ENCODE peak calls at places on chromosome 10, in seven cellular contexts. B is HCT116, J is heart left ventricle, D is SJSA1, F is sigmoid colon, M is A549, P is aorta. V is an unnamed sample.

GRCh38 chr10:51358227-51358626 is 283.9 kb downstream of the PRKG1 start:
- DNase-seq in B (no peak), J (no peak), D (no peak), F (no peak), M (no peak), P (no peak), V (no peak)

GRCh38 chr10:10293431-10293830 is 724.2 kb upstream of the CELF2 start:
- DNase-seq in B (no peak), J (no peak), D (no peak), F (no peak), M (no peak), P (no peak), V (no peak)

GRCh38 chr10:128526793-128527375 is 400.7 kb upstream of the MKI67 start:
- DNase-seq in B (no peak), J (no peak), D (no peak), F (no peak), M (no peak), P (no peak), V (no peak)

GRCh38 chr10:55367555-55367954 is 566.5 kb upstream of the PCDH15 start:
- DNase-seq in B (no peak), J (no peak), D (no peak), F (no peak), M (no peak), P (no peak), V (no peak)

GRCh38 chr10:95308389-95309302 is 17.8 kb upstream of the PDLIM1 start:
- DNase-seq in B (peak; percentile 75), J (peak; percentile 79), D (peak; percentile 98), F (peak; percentile 94), M (peak; percentile 62), P (peak; percentile 94), V (no peak)

GRCh38 chr10:61325596-61325995 is 127.6 kb downstream of the TMEM26 start:
- DNase-seq in B (no peak), J (no peak), D (no peak), F (no peak), M (no peak), P (no peak), V (no peak)

GRCh38 chr10:33942508-33942907 is 608.0 kb upstream of the NRP1 start:
- DNase-seq in B (no peak), J (no peak), D (no peak), F (no peak), M (no peak), P (no peak), V (no peak)

GRCh38 chr10:62422068-62422590 is 48.0 kb downstream of the ZNF365 start:
- DNase-seq in B (no peak), J (no peak), D (no peak), F (no peak), M (no peak), P (no peak), V (no peak)

GRCh38 chr10:122864901-122865300 is 14.5 kb downstream of the FAM24B start:
- DNase-seq in B (no peak), J (no peak), D (no peak), F (no peak), M (peak; percentile 40), P (no peak), V (no peak)

GRCh38 chr10:126268104-126268900 is 120.0 kb downstream of the ADAM12 start:
- DNase-seq in B (no peak), J (no peak), D (no peak), F (no peak), M (no peak), P (no peak), V (no peak)

GRCh38 chr10:103814626-103815370 is 40.6 kb downstream of the SH3PXD2A start:
- DNase-seq in B (no peak), J (no peak), D (no peak), F (no peak), M (no peak), P (peak; percentile 24), V (no peak)

GRCh38 chr10:24950439-24950838 is 2.0 kb downstream of the PRTFDC1 start:
- DNase-seq in B (no peak), J (no peak), D (no peak), F (no peak), M (no peak), P (no peak), V (no peak)

GRCh38 chr10:102615361-102615760 is 28.9 kb upstream of the TRIM8 start:
- DNase-seq in B (no peak), J (no peak), D (peak; percentile 68), F (no peak), M (no peak), P (peak; percentile 68), V (no peak)

GRCh38 chr10:58972576-58973234 is 203.7 kb upstream of the PHYHIPL start:
- DNase-seq in B (no peak), J (no peak), D (no peak), F (no peak), M (no peak), P (no peak), V (no peak)

GRCh38 chr10:116835658-116836057 is 13.6 kb upstream of the ENO4 start:
- DNase-seq in B (no peak), J (no peak), D (no peak), F (no peak), M (no peak), P (no peak), V (no peak)
- H3K4me1 ChIP-seq in B (no peaks in the 10 kb centered on the region), J (no peaks in the 10 kb centered on the region), D (no peaks in the 10 kb centered on the region), F (no peaks in the 10 kb centered on the region), M (peaks cover 13% of the 10 kb centered on the region), P (no peaks in the 10 kb centered on the region), V (no peaks in the 10 kb centered on the region)

GRCh38 chr10:131946880-131947279 is 34.8 kb downstream of the BNIP3 start:
- DNase-seq in B (no peak), J (no peak), D (peak; percentile 63), F (peak; percentile 46), M (no peak), P (peak; percentile 57), V (no peak)
- H3K4me3 ChIP-seq in B (no peak overlapping the region), J (no peak overlapping the region), D (no peak overlapping the region), F (no peak overlapping the region), M (no peak overlapping the region), P (no peak overlapping the region), V (no peak overlapping the region)

GRCh38 chr10:124700293-124701037 is 43.7 kb downstream of the FAM53B start:
- DNase-seq in B (no peak), J (no peak), D (no peak), F (no peak), M (no peak), P (peak; percentile 69), V (no peak)
- H3K4me1 ChIP-seq in B (no peaks in the 10 kb centered on the region), J (peaks cover 96% of the 10 kb centered on the region), D (no peaks in the 10 kb centered on the region), F (peaks cover 72% of the 10 kb centered on the region), M (no peaks in the 10 kb centered on the region), P (peaks cover 4% of the 10 kb centered on the region), V (peaks cover 99% of the 10 kb centered on the region)

GRCh38 chr10:72331575-72332422 is 22.9 kb downstream of the DNAJB12 start:
- DNase-seq in B (peak; percentile 80), J (peak; percentile 94), D (peak; percentile 84), F (peak; percentile 91), M (no peak), P (peak; percentile 93), V (peak; percentile 78)
- H3K4me3 ChIP-seq in B (peak overlapping the region; percentile 22), J (peak overlapping the region; percentile 8), D (no peak overlapping the region), F (no peak overlapping the region), M (no peak overlapping the region), P (no peak overlapping the region), V (peak overlapping the region; percentile 2)

GRCh38 chr10:3759397-3759796 is 25.6 kb downstream of the KLF6 start:
- DNase-seq in B (no peak), J (no peak), D (no peak), F (no peak), M (no peak), P (no peak), V (no peak)
- H3K4me1 ChIP-seq in B (peaks cover 45% of the 10 kb centered on the region), J (peaks cover 30% of the 10 kb centered on the region), D (peaks cover 69% of the 10 kb centered on the region), F (peaks cover 12% of the 10 kb centered on the region), M (peaks cover 59% of the 10 kb centered on the region), P (no peaks in the 10 kb centered on the region), V (peaks cover 63% of the 10 kb centered on the region)

DNA sequence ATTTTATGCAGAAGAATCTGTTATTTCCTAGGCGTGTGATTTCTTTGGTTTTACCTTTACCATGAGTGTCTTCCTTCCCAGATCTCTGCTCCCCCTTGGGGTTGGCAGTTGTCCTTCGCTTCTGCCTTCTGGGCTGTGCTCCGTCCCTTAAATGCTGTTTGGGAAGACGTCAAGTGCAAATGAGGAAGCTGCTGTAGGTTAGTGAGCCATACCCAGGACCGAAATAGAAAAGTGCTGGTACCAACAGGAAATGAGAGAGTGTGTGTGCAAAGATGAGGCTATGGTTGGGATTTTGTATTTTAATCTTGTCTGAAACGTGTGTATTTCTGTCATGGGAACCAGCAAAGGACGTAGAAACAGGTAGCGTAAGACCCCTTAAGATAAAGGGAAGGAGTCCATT is 299.7 kb downstream of the KLF6 start:
- DNase-seq in B (no peak), J (no peak), D (peak; percentile 22), F (no peak), M (no peak), P (no peak), V (no peak)
- H3K4me3 ChIP-seq in B (no peak overlapping the region), J (no peak overlapping the region), D (no peak overlapping the region), F (no peak overlapping the region), M (no peak overlapping the region), P (no peak overlapping the region), V (no peak overlapping the region)

DNA sequence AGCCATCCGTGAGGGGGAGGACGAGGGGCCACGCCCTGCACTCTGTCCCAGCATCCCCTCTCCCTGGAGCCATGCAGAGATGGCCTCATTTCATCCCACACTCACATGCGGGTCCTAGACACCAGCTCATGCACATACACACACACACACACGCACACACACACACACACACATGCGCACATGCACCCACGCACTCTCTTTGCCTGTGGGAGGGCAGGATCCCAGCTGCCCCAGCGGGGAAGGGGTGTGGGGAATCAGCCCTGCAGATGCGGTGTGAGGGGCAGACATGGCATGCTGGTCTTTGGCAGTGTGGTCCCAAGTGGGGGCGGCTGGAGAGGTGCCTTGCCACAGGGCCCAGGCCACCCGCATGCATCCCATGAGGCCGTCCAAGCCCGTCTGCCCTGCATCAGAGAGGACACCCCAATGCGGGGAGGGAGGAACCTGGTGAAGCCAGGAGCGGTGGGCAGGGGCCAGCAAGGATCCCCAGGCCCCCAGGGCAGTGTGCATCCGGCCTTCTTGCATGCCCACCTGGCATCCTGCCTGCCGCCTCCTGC is 68.1 kb downstream of the LHPP start:
- DNase-seq in B (no peak), J (peak; percentile 64), D (no peak), F (no peak), M (no peak), P (no peak), V (no peak)
- H3K4me1 ChIP-seq in B (peaks cover 6% of the 10 kb centered on the region), J (peaks cover 19% of the 10 kb centered on the region), D (peaks cover 7% of the 10 kb centered on the region), F (peaks cover 20% of the 10 kb centered on the region), M (peaks cover 5% of the 10 kb centered on the region), P (no peaks in the 10 kb centered on the region), V (peaks cover 9% of the 10 kb centered on the region)